ENCODE peak calls at places on chromosomes 7 and 10, in four cellular contexts. P is dorsolateral prefrontal cortex, A is uterus, H is fibroblast of mammary gland. U is an unnamed sample.

GRCh38 chr7:96321041-96321669 is 743 bp downstream of the SLC25A13 start:
- DNase-seq in P (peak), A (peak), H (peak), U (peak)

GRCh38 chr10:119460369-119461195 is 81.9 kb downstream of the RGS10 start:
- DNase-seq in P (no peak), A (no peak), H (no peak), U (no peak)

GRCh38 chr10:8913720-8914119 is 859.2 kb downstream of the GATA3 start:
- DNase-seq in P (no peak), A (no peak), H (peak), U (no peak)

GRCh38 chr10:34280599-34281374 is 534.3 kb downstream of the PARD3 start:
- DNase-seq in P (no peak), A (peak), H (peak), U (peak)

GRCh38 chr10:71255817-71256660 is 43.7 kb downstream of the UNC5B start:
- DNase-seq in P (no peak), A (peak), H (peak), U (peak)

GRCh38 chr7:116122972-116123595 is 87.3 kb upstream of the TES start:
- DNase-seq in P (no peak), A (no peak), H (peak), U (peak)

GRCh38 chr7:22858640-22859561 is 36.3 kb upstream of the TOMM7 start:
- DNase-seq in P (no peak), A (no peak), H (peak), U (peak)

GRCh38 chr7:133547981-133548380 is 295.1 kb downstream of the EXOC4 start:
- DNase-seq in P (no peak), A (no peak), H (no peak), U (no peak)

GRCh38 chr7:99679032-99679399 is 780 bp downstream of the CYP3A5 start:
- DNase-seq in P (no peak), A (no peak), H (peak), U (no peak)

GRCh38 chr10:70858759-70859158 is 29.6 kb downstream of the PCBD1 start:
- DNase-seq in P (no peak), A (no peak), H (no peak), U (no peak)

GRCh38 chr10:4512557-4513286 is 313.3 kb upstream of the AKR1E2 start:
- DNase-seq in P (no peak), A (peak), H (peak), U (peak)

GRCh38 chr10:60820093-60820769 is 42.0 kb downstream of the CDK1 start:
- DNase-seq in P (no peak), A (no peak), H (peak), U (peak)

GRCh38 chr7:431041-431440 is 88.6 kb downstream of the PDGFA start:
- DNase-seq in P (no peak), A (no peak), H (no peak), U (no peak)
- TF ChIP-seq CTCF in P (no peak), A (no peak), H (no peak), U (no peak)

GRCh38 chr10:100745882-100746412 is 565 bp downstream of the PAX2 start:
- DNase-seq in P (no peak), A (no peak), H (no peak), U (no peak)

GRCh38 chr10:100748251-100749058 is 3.1 kb downstream of the PAX2 start:
- DNase-seq in P (no peak), A (no peak), H (no peak), U (no peak)

GRCh38 chr10:100747826-100748231 is 2.4 kb downstream of the PAX2 start:
- DNase-seq in P (no peak), A (no peak), H (no peak), U (no peak)

GRCh38 chr10:100746413-100746931 is 1.1 kb downstream of the PAX2 start:
- DNase-seq in P (no peak), A (no peak), H (no peak), U (no peak)

DNA sequence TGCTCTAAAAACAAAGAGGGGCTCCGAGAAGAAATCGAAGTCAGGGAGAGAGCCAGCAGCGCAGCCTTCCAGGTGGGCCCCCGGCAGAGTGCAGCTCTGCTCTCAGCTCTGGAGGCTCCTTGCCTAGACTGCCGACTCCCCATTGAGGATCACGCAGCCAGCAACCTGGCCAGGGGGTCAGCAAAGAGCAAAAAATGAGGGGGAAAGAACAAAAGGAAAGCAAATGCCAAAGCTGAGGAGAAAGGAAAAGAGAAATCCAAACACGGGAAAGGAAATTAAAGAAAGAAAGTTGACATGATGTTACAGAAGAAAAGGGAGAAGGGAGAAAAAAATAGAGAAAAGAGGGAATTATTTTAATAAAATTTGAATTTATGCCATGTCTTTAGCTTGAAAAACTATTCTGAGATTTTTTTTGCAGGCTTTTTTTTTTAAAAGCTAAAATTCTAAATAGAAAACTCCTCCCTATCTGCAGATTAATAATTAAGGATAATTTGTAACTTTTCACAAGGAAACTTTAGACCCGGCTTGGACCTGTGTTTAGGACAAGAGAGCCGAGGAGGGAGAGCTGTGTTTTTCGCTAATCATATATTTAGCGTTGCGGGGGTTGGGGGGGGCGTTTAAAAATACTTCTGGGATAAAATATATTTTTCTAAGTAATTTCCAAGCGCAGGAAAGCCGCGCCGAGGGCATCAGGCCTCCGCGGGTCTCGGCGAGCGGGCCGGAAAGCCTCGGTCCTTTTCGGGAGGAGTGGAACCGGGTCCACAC is 1.9 kb downstream of the PAX2 start:
- DNase-seq in P (no peak), A (no peak), H (no peak), U (no peak)
- H3K4me3 ChIP-seq in P (no peak), A (no peak), H (no peak), U (no peak)

GRCh38 chr10:104680467-104681401 is 39.6 kb downstream of the SORCS3 start:
- DNase-seq in P (no peak), A (no peak), H (peak), U (peak)
- TF ChIP-seq CTCF in P (no peak), A (no peak), H (no peak), U (no peak)

DNA sequence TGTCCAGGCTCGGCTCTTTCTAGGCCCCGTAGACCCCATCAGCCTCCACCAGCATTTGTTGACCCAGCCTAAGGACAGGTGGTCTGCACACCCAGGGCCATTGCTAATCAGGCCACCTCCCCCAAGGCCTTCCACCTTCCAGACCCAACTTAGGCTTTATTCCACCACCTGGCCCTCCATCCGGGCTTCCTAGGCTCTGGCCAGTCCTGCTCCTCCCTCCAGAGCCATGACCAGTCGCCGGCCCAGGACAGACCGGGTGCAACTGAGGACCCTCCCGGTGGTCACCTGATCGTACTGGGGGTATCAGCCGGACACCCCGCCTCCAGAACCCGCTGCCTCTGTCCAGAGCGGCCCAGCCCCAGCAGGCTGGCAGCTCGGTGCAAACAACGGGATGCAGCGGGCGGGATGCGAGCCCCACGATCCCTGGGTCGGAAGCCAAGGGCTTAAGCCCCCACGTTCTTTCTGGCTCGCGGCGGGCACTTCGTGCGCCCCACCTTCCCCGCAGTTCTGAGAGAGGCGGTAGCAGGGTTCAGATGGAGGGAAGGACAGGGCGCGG is 545 bp downstream of the NACAD start:
- DNase-seq in P (no peak), A (no peak), H (no peak), U (no peak)
- H3K4me3 ChIP-seq in P (peak), A (peak), H (peak), U (peak)

GRCh38 chr7:79497728-79498127 is 44.3 kb upstream of the MAGI2 start:
- DNase-seq in P (no peak), A (no peak), H (no peak), U (no peak)

GRCh38 chr7:79507161-79507560 is 53.7 kb upstream of the MAGI2 start:
- DNase-seq in P (no peak), A (no peak), H (no peak), U (no peak)

GRCh38 chr7:79506481-79506880 is 53.0 kb upstream of the MAGI2 start:
- DNase-seq in P (no peak), A (no peak), H (no peak), U (peak)

GRCh38 chr7:79504607-79505389 is 51.3 kb upstream of the MAGI2 start:
- DNase-seq in P (no peak), A (no peak), H (no peak), U (no peak)

GRCh38 chr7:79502151-79502550 is 48.7 kb upstream of the MAGI2 start:
- DNase-seq in P (no peak), A (no peak), H (no peak), U (no peak)
- TF ChIP-seq CTCF in P (peak), A (no peak), H (peak), U (no peak)

GRCh38 chr10:103373544-103373943 is 5.8 kb downstream of the TAF5 start:
- DNase-seq in P (no peak), A (no peak), H (no peak), U (no peak)

GRCh38 chr10:103374263-103374662 is 6.5 kb downstream of the TAF5 start:
- DNase-seq in P (no peak), A (no peak), H (no peak), U (no peak)
- H3K4me3 ChIP-seq in P (no peak), A (no peak), H (no peak), U (no peak)

DNA sequence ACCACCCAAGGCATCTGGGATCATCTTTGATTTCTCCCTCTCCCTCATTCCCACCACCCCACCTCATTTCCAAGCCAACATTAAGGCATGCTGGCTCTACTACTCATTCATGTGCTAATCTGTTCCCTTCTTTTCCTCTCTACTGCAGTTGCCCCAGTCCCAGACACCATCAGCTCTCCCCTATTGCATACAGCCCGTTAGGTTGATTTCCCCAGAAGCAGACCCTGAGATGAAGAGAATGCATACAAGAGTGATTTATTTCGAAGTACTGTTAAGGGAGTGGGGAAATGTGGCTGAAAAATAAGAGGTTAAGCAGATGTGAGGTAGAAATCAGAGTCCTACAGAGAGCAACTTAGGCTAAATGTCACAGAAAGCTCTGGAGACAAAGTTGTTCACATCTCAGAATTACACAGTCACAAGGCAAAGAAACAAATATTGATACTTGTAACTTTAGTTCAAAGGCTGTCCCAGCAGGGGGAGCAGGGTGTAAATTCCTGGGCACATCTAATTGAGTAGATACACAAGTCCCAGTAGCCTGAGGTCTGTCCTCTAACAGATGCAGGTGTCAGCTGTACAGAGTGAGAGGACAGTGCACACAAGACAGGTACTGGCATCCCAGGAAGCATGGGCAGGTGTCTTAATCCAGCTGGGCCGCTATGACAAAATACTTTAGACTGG is 20.9 kb downstream of the AKR1D1 start:
- DNase-seq in P (no peak), A (no peak), H (peak), U (peak)
- TF ChIP-seq CTCF in P (peak), A (no peak), H (peak), U (peak)

GRCh38 chr10:62057872-62058271 is 156.4 kb downstream of the ARID5B start:
- DNase-seq in P (no peak), A (no peak), H (no peak), U (no peak)

GRCh38 chr10:62058896-62059423 is 157.5 kb downstream of the ARID5B start:
- DNase-seq in P (no peak), A (no peak), H (no peak), U (no peak)

GRCh38 chr10:62059424-62059913 is 158.0 kb downstream of the ARID5B start:
- DNase-seq in P (no peak), A (no peak), H (peak), U (no peak)

GRCh38 chr10:62057359-62057758 is 155.9 kb downstream of the ARID5B start:
- DNase-seq in P (no peak), A (peak), H (peak), U (no peak)

GRCh38 chr10:62058476-62058875 is 157.0 kb downstream of the ARID5B start:
- DNase-seq in P (no peak), A (no peak), H (peak), U (no peak)
- H3K4me3 ChIP-seq in P (no peak), A (no peak), H (no peak), U (no peak)

GRCh38 chr7:85806321-85806720 is 619.5 kb upstream of the SEMA3D start:
- DNase-seq in P (no peak), A (no peak), H (no peak), U (no peak)
- TF ChIP-seq CTCF in P (no peak), A (no peak), H (peak), U (no peak)

DNA sequence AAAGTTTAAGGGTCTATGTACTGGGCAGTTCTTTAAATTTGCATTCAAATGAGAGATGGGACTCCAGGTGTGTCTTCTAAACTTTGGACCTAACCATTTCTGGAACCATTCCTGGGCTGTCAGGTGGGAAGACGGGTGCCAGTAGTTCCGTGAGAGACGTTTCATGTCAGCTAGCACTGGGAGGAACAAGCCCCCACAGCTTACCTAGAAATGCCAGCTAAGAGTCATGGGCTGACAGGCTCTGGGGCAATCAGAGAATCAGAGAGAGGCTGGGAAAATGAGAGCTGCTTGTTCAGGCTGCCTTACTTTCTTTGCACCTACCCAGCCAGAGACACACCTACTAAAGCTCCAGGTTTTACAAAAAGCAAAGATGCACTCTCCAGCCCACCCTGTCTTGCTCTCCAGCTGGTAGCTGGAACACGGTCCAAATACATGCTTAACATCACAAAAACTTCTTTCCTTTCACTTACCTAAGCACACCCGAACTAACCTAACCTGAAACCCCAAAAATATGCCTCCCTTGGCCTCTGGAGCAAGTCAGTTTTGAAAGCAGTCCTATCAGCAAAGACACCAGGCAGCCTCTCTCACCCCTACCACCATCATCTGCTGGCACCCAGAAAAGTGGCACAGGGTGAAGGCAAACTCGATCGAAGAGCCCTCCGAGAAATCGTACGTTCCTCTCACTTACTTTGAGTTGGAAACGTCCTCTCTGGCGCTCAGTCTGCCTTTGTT is 616 bp downstream of the PTN start:
- DNase-seq in P (no peak), A (no peak), H (no peak), U (no peak)
- H3K4me3 ChIP-seq in P (peak), A (peak), H (peak), U (peak)